ENCODE peak calls at places on chromosomes 1 and 21, in six cellular contexts. W is PC-9; H is activated CD8-positive, alpha-beta memory T cell treated with anti-CD3 and anti-CD28 coated beads for 24 hours; B is activated T-cell treated with anti-CD3 and anti-CD28 coated beads, Interleukin-2, amount 50 U/mL, for 4 hours; G is GM23248; M is activated naive CD4-positive, alpha-beta T cell. D is an unnamed sample.

GRCh38 chr1:229940689-229941088 is 126.3 kb upstream of the GALNT2 start:
- DNase-seq in W (no peak), H (no peak), B (no peak), G (peak; percentile 5), M (no peak), D (no peak)

GRCh38 chr1:218369688-218370511 is 24.8 kb downstream of the TGFB2 start:
- DNase-seq in W (no peak), H (no peak), B (no peak), G (peak; percentile 77), M (no peak), D (no peak)

GRCh38 chr1:204503122-204503912 is 8.7 kb upstream of the PIK3C2B start:
- DNase-seq in W (no peak), H (no peak), B (no peak), G (peak; percentile 72), M (no peak), D (peak; percentile 58)

GRCh38 chr1:2255420-2256369 is 27.6 kb downstream of the SKI start:
- DNase-seq in W (no peak), H (peak; percentile 81), B (peak; percentile 54), G (peak; percentile 82), M (peak; percentile 62), D (peak; percentile 58)

GRCh38 chr1:203093754-203094410 is 8.1 kb upstream of the MYOG start:
- DNase-seq in W (no peak), H (no peak), B (no peak), G (peak; percentile 37), M (no peak), D (no peak)

GRCh38 chr1:170402451-170403311 is 129.3 kb upstream of the GORAB start:
- DNase-seq in W (no peak), H (no peak), B (no peak), G (peak; percentile 90), M (no peak), D (peak; percentile 65)

GRCh38 chr1:58785424-58786058 is 1.7 kb upstream of the JUN start:
- DNase-seq in W (peak; percentile 81), H (peak; percentile 77), B (peak; percentile 13), G (no peak), M (peak; percentile 24), D (peak; percentile 38)

GRCh38 chr1:221663321-221663720 is 78.6 kb downstream of the DUSP10 start:
- DNase-seq in W (no peak), H (no peak), B (no peak), G (no peak), M (no peak), D (no peak)

GRCh38 chr1:236623371-236624166 is 19.3 kb upstream of the HEATR1 start:
- DNase-seq in W (no peak), H (no peak), B (no peak), G (no peak), M (no peak), D (no peak)

GRCh38 chr1:35222322-35223108 is 29.6 kb upstream of the SFPQ start:
- DNase-seq in W (no peak), H (no peak), B (no peak), G (peak; percentile 80), M (no peak), D (peak; percentile 90)

GRCh38 chr1:151131832-151132675 is 14.4 kb downstream of the SEMA6C start:
- DNase-seq in W (no peak), H (no peak), B (no peak), G (peak; percentile 30), M (no peak), D (no peak)

GRCh38 chr21:22438428-22439086 is 1440.3 kb downstream of the NCAM2 start:
- DNase-seq in W (no peak), H (no peak), B (no peak), G (no peak), M (no peak), D (no peak)

GRCh38 chr1:4048921-4049320 is 148.8 kb upstream of the C1orf174 start:
- DNase-seq in W (no peak), H (no peak), B (no peak), G (no peak), M (no peak), D (no peak)

GRCh38 chr1:23216771-23217420 is 406 bp downstream of the HTR1D start:
- DNase-seq in W (peak; percentile 50), H (peak; percentile 77), B (peak; percentile 14), G (peak; percentile 20), M (peak; percentile 23), D (no peak)

GRCh38 chr1:154170547-154171221 is 15.8 kb upstream of the NUP210L start:
- DNase-seq in W (no peak), H (no peak), B (peak; percentile 30), G (peak; percentile 45), M (no peak), D (no peak)

GRCh38 chr1:162564762-162565218 is 3.3 kb downstream of the UAP1 start:
- DNase-seq in W (no peak), H (no peak), B (no peak), G (peak; percentile 60), M (no peak), D (no peak)

GRCh38 chr1:152996633-152997385 is 4.7 kb upstream of the SPRR3 start:
- DNase-seq in W (no peak), H (no peak), B (no peak), G (no peak), M (no peak), D (no peak)

GRCh38 chr1:84620720-84621313 is 46.6 kb upstream of the CTBS start:
- DNase-seq in W (peak; percentile 86), H (peak; percentile 97), B (peak; percentile 72), G (peak; percentile 87), M (peak; percentile 81), D (peak; percentile 67)

GRCh38 chr1:45299981-45300668 is 26.6 kb upstream of the HPDL start:
- DNase-seq in W (peak; percentile 42), H (peak; percentile 65), B (peak; percentile 25), G (peak; percentile 86), M (no peak), D (peak; percentile 76)

GRCh38 chr1:93686497-93687250 is 5.0 kb upstream of the BCAR3 start:
- DNase-seq in W (no peak), H (no peak), B (no peak), G (no peak), M (no peak), D (no peak)

GRCh38 chr1:207030522-207031009 is 2.0 kb downstream of the C1orf116 start:
- DNase-seq in W (no peak), H (no peak), B (no peak), G (no peak), M (no peak), D (no peak)

GRCh38 chr1:93960641-93961147 is 51.5 kb upstream of the GCLM start:
- DNase-seq in W (peak; percentile 42), H (no peak), B (no peak), G (peak; percentile 24), M (no peak), D (no peak)

GRCh38 chr1:228280106-228280901 is 72.5 kb downstream of the OBSCN start:
- DNase-seq in W (no peak), H (peak; percentile 50), B (no peak), G (no peak), M (no peak), D (no peak)

GRCh38 chr1:203769505-203770343 is 4.7 kb downstream of the LAX1 start:
- DNase-seq in W (no peak), H (no peak), B (no peak), G (peak; percentile 94), M (no peak), D (peak; percentile 90)

GRCh38 chr1:24540906-24541710 is 14.8 kb upstream of the NCMAP start:
- DNase-seq in W (peak; percentile 22), H (peak; percentile 49), B (no peak), G (peak; percentile 80), M (no peak), D (peak; percentile 57)

GRCh38 chr1:70358921-70359564 is 4.5 kb upstream of the ANKRD13C start:
- DNase-seq in W (no peak), H (no peak), B (no peak), G (peak; percentile 68), M (no peak), D (no peak)

GRCh38 chr1:228185641-228185965 is 20.0 kb downstream of the IBA57 start:
- DNase-seq in W (no peak), H (peak; percentile 58), B (no peak), G (no peak), M (no peak), D (no peak)

GRCh38 chr1:31300193-31300592 is 3.4 kb downstream of the ZCCHC17 start:
- DNase-seq in W (no peak), H (no peak), B (no peak), G (no peak), M (no peak), D (no peak)

GRCh38 chr21:17371470-17371869 is 141.4 kb upstream of the CXADR start:
- DNase-seq in W (no peak), H (no peak), B (no peak), G (peak; percentile 85), M (no peak), D (no peak)

GRCh38 chr1:63870152-63870551 is 96.3 kb downstream of the ROR1 start:
- DNase-seq in W (no peak), H (no peak), B (no peak), G (no peak), M (no peak), D (no peak)

GRCh38 chr1:6099297-6099696 is 53.6 kb downstream of the KCNAB2 start:
- DNase-seq in W (no peak), H (no peak), B (no peak), G (no peak), M (no peak), D (no peak)

GRCh38 chr1:76659171-76659940 is 207.9 kb upstream of the ST6GALNAC5 start:
- DNase-seq in W (no peak), H (no peak), B (no peak), G (no peak), M (no peak), D (peak; percentile 14)

GRCh38 chr1:110556471-110556807 is 37.5 kb upstream of the KCNA10 start:
- DNase-seq in W (no peak), H (no peak), B (no peak), G (no peak), M (no peak), D (no peak)

GRCh38 chr21:26137379-26138060 is 33.0 kb downstream of the APP start:
- DNase-seq in W (no peak), H (no peak), B (no peak), G (peak; percentile 39), M (no peak), D (peak; percentile 16)

GRCh38 chr1:33312413-33312749 is 8.5 kb downstream of the A3GALT2 start:
- DNase-seq in W (no peak), H (no peak), B (no peak), G (no peak), M (no peak), D (no peak)

GRCh38 chr1:231924183-231924582 is 297.6 kb downstream of the DISC1 start:
- DNase-seq in W (no peak), H (no peak), B (no peak), G (no peak), M (no peak), D (no peak)

GRCh38 chr21:40383951-40384350 is 463.0 kb downstream of the DSCAM start:
- DNase-seq in W (no peak), H (no peak), B (no peak), G (no peak), M (no peak), D (no peak)

GRCh38 chr1:175423605-175424004 is 231.0 kb upstream of the KIAA0040 start:
- DNase-seq in W (no peak), H (no peak), B (no peak), G (no peak), M (no peak), D (no peak)

GRCh38 chr1:171653796-171654704 is 1.6 kb upstream of the MYOC start:
- DNase-seq in W (no peak), H (no peak), B (no peak), G (peak; percentile 50), M (no peak), D (peak; percentile 42)

GRCh38 chr1:22582670-22583635 is 19.7 kb downstream of the EPHA8 start:
- DNase-seq in W (no peak), H (no peak), B (no peak), G (no peak), M (no peak), D (no peak)